ENCODE peak calls at places on chromosomes 12 and 14, in five cellular contexts. One of them, this sample, is unnamed.

GRCh38 chr14:70721542-70721941 is 79.8 kb downstream of the TTC9 start:
- DNase-seq in transverse colon: no peak
- DNase-seq in spleen: no peak
- DNase-seq in stomach: no peak
- DNase-seq in neural progenitor cell: no peak
- DNase-seq in this sample: no peak

GRCh38 chr12:52380271-52380694 is 5.2 kb downstream of the KRT84 start:
- DNase-seq in stomach: peak; percentile 57
- DNase-seq in spleen: no peak
- DNase-seq in transverse colon: peak; percentile 44
- DNase-seq in neural progenitor cell: peak; percentile 59
- DNase-seq in this sample: no peak

GRCh38 chr12:29807125-29807524 is 23.4 kb upstream of the TMTC1 start:
- DNase-seq in stomach: no peak
- DNase-seq in transverse colon: no peak
- DNase-seq in spleen: no peak
- DNase-seq in neural progenitor cell: no peak
- DNase-seq in this sample: no peak

GRCh38 chr14:94334837-94335236 is 11.7 kb upstream of the SERPINA6 start:
- DNase-seq in neural progenitor cell: no peak
- DNase-seq in stomach: no peak
- DNase-seq in transverse colon: no peak
- DNase-seq in spleen: no peak
- DNase-seq in this sample: no peak

GRCh38 chr12:116564080-116564479 is 4.9 kb downstream of the MAP1LC3B2 start:
- DNase-seq in stomach: no peak
- DNase-seq in spleen: no peak
- DNase-seq in neural progenitor cell: no peak
- DNase-seq in transverse colon: no peak
- DNase-seq in this sample: no peak

GRCh38 chr12:10143205-10143604 is 13.2 kb upstream of the CLEC7A start:
- DNase-seq in spleen: no peak
- DNase-seq in transverse colon: no peak
- DNase-seq in stomach: no peak
- DNase-seq in neural progenitor cell: no peak
- DNase-seq in this sample: peak; percentile 73

GRCh38 chr12:62562892-62563291 is 96.3 kb downstream of the MON2 start:
- DNase-seq in spleen: no peak
- DNase-seq in neural progenitor cell: no peak
- DNase-seq in stomach: no peak
- DNase-seq in transverse colon: no peak
- DNase-seq in this sample: no peak

GRCh38 chr12:27260746-27261145 is 16.7 kb downstream of the STK38L start:
- DNase-seq in spleen: no peak
- DNase-seq in transverse colon: no peak
- DNase-seq in stomach: no peak
- DNase-seq in neural progenitor cell: no peak
- DNase-seq in this sample: no peak

GRCh38 chr14:53670701-53671100 is 285.9 kb downstream of the BMP4 start:
- DNase-seq in stomach: no peak
- DNase-seq in transverse colon: no peak
- DNase-seq in spleen: no peak
- DNase-seq in neural progenitor cell: no peak
- DNase-seq in this sample: no peak

GRCh38 chr12:93022603-93023340 is 93.7 kb upstream of the EEA1 start:
- DNase-seq in spleen: no peak
- DNase-seq in stomach: no peak
- DNase-seq in neural progenitor cell: no peak
- DNase-seq in transverse colon: no peak
- DNase-seq in this sample: no peak

GRCh38 chr14:53696217-53696965 is 260.2 kb downstream of the BMP4 start:
- DNase-seq in stomach: no peak
- DNase-seq in transverse colon: no peak
- DNase-seq in neural progenitor cell: no peak
- DNase-seq in spleen: no peak
- DNase-seq in this sample: no peak

GRCh38 chr12:49911213-49911605 is 7.5 kb upstream of the FAIM2 start:
- DNase-seq in neural progenitor cell: no peak
- DNase-seq in transverse colon: no peak
- DNase-seq in stomach: no peak
- DNase-seq in spleen: peak; percentile 7
- DNase-seq in this sample: no peak

GRCh38 chr14:38553586-38553985 is 297.7 kb upstream of the CLEC14A start:
- DNase-seq in stomach: no peak
- DNase-seq in neural progenitor cell: no peak
- DNase-seq in spleen: no peak
- DNase-seq in transverse colon: no peak
- DNase-seq in this sample: no peak

GRCh38 chr12:56601503-56601902 is 28.6 kb downstream of the BAZ2A start:
- DNase-seq in spleen: no peak
- DNase-seq in stomach: no peak
- DNase-seq in transverse colon: peak; percentile 13
- DNase-seq in neural progenitor cell: no peak
- DNase-seq in this sample: no peak

GRCh38 chr14:88556581-88556980 is 1.8 kb upstream of the PTPN21 start:
- DNase-seq in neural progenitor cell: no peak
- DNase-seq in spleen: no peak
- DNase-seq in transverse colon: no peak
- DNase-seq in stomach: no peak
- DNase-seq in this sample: no peak

GRCh38 chr12:2256453-2256852 is 203.7 kb downstream of the CACNA1C start:
- DNase-seq in stomach: no peak
- DNase-seq in neural progenitor cell: no peak
- DNase-seq in transverse colon: no peak
- DNase-seq in spleen: no peak
- DNase-seq in this sample: no peak

GRCh38 chr14:47438650-47439140 is 236.7 kb downstream of the MDGA2 start:
- DNase-seq in spleen: no peak
- DNase-seq in stomach: no peak
- DNase-seq in transverse colon: no peak
- DNase-seq in neural progenitor cell: no peak
- DNase-seq in this sample: no peak

GRCh38 chr14:92339426-92339825 is 16.5 kb downstream of the SLC24A4 start:
- DNase-seq in neural progenitor cell: no peak
- DNase-seq in transverse colon: no peak
- DNase-seq in spleen: no peak
- DNase-seq in stomach: no peak
- DNase-seq in this sample: no peak

GRCh38 chr12:8038659-8039114 is 6.2 kb downstream of the FOXJ2 start:
- DNase-seq in stomach: peak; percentile 84
- DNase-seq in transverse colon: peak; percentile 40
- DNase-seq in neural progenitor cell: peak; percentile 73
- DNase-seq in spleen: no peak
- DNase-seq in this sample: no peak

GRCh38 chr14:30108975-30109700 is 181.5 kb upstream of the PRKD1 start:
- DNase-seq in neural progenitor cell: no peak
- DNase-seq in transverse colon: no peak
- DNase-seq in spleen: no peak
- DNase-seq in stomach: no peak
- DNase-seq in this sample: no peak
- H3K9me3 ChIP-seq in neural progenitor cell: no peaks in the 10 kb centered on the region
- H3K9me3 ChIP-seq in transverse colon: no peaks in the 10 kb centered on the region
- H3K9me3 ChIP-seq in spleen: no peaks in the 10 kb centered on the region
- H3K9me3 ChIP-seq in stomach: no peaks in the 10 kb centered on the region
- H3K9me3 ChIP-seq in this sample: no peaks in the 10 kb centered on the region

GRCh38 chr12:5047094-5047493 is 3.4 kb downstream of the KCNA5 start:
- DNase-seq in transverse colon: no peak
- DNase-seq in stomach: no peak
- DNase-seq in spleen: no peak
- DNase-seq in neural progenitor cell: peak; percentile 70
- DNase-seq in this sample: no peak

GRCh38 chr12:5047729-5048128 is 4.0 kb downstream of the KCNA5 start:
- DNase-seq in transverse colon: no peak
- DNase-seq in neural progenitor cell: no peak
- DNase-seq in stomach: no peak
- DNase-seq in spleen: no peak
- DNase-seq in this sample: no peak

GRCh38 chr12:5044420-5045295 is 979 bp downstream of the KCNA5 start:
- DNase-seq in stomach: no peak
- DNase-seq in transverse colon: no peak
- DNase-seq in spleen: no peak
- DNase-seq in neural progenitor cell: no peak
- DNase-seq in this sample: no peak

GRCh38 chr12:5040368-5040767 is 3.3 kb upstream of the KCNA5 start:
- DNase-seq in stomach: no peak
- DNase-seq in neural progenitor cell: no peak
- DNase-seq in spleen: no peak
- DNase-seq in transverse colon: no peak
- DNase-seq in this sample: no peak

DNA sequence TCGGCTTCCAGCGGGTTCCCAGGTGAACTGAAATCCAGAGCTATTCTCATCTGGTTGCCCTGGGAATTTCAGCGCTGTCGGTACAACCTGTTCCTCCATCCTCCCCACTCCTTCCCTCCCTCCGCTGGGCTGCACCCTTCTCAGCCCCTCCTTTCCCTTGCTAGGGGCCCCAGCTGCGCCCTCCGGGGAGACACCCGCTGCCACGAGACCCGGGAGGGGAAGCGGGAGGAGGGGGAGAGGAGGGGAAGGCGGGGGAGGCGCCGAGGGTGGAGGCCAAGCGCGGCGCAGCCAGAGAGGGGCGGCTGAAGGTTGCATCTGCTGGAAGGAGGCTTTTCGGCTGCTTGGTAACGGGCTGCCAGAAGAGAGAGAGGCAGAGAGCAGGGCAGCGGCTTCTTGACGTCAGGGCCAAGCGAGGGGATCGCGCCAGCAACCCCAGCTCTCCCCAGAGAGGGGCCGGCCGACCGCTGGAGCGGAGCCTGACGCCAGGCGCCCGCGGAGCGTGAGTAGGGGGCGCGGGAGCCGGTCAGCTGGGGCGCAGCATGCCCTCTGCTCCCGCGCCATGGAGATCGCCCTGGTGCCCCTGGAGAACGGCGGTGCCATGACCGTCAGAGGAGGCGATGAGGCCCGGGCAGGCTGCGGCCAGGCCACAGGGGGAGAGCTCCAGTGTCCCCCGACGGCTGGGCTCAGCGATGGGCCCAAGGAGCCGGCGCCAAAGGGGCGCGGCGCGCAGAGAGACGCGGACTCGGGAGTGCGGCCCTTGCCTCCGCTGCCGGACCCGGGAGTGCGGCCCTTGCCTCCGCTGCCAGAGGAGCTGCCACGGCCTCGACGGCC is at the start of gene KCNA5:
- DNase-seq in neural progenitor cell: peak; percentile 79
- DNase-seq in spleen: peak; percentile 79
- DNase-seq in transverse colon: no peak
- DNase-seq in stomach: no peak
- DNase-seq in this sample: no peak
- H3K4me3 ChIP-seq in neural progenitor cell: peak within 1 kb of the TSS; percentile 50
- H3K4me3 ChIP-seq in spleen: peak within 1 kb of the TSS; percentile 26
- H3K4me3 ChIP-seq in transverse colon: no peak within 1 kb of the TSS
- H3K4me3 ChIP-seq in stomach: peak within 1 kb of the TSS; percentile 34
- H3K4me3 ChIP-seq in this sample: no peak within 1 kb of the TSS

GRCh38 chr14:97185186-97185585 is 388.0 kb downstream of the VRK1 start:
- DNase-seq in transverse colon: no peak
- DNase-seq in stomach: no peak
- DNase-seq in spleen: no peak
- DNase-seq in neural progenitor cell: peak; percentile 48
- DNase-seq in this sample: no peak
- TF ChIP-seq CTCF in transverse colon: no peak
- TF ChIP-seq CTCF in stomach: no peak
- TF ChIP-seq CTCF in spleen: no peak
- TF ChIP-seq CTCF in neural progenitor cell: peak; percentile 62
- TF ChIP-seq CTCF in this sample: peak; percentile 20

GRCh38 chr14:105929327-105930081 is 403.1 kb downstream of the TMEM121 start:
- DNase-seq in stomach: no peak
- DNase-seq in neural progenitor cell: no peak
- DNase-seq in transverse colon: no peak
- DNase-seq in spleen: peak; percentile 75
- DNase-seq in this sample: no peak

GRCh38 chr14:105930572-105930971 is 404.2 kb downstream of the TMEM121 start:
- DNase-seq in stomach: no peak
- DNase-seq in transverse colon: no peak
- DNase-seq in neural progenitor cell: no peak
- DNase-seq in spleen: peak; percentile 49
- DNase-seq in this sample: no peak

GRCh38 chr14:105935384-105935783 is 409.0 kb downstream of the TMEM121 start:
- DNase-seq in spleen: no peak
- DNase-seq in transverse colon: no peak
- DNase-seq in neural progenitor cell: no peak
- DNase-seq in stomach: no peak
- DNase-seq in this sample: no peak

GRCh38 chr14:105933238-105933637 is 406.9 kb downstream of the TMEM121 start:
- DNase-seq in neural progenitor cell: no peak
- DNase-seq in spleen: no peak
- DNase-seq in transverse colon: no peak
- DNase-seq in stomach: peak; percentile 20
- DNase-seq in this sample: no peak

DNA sequence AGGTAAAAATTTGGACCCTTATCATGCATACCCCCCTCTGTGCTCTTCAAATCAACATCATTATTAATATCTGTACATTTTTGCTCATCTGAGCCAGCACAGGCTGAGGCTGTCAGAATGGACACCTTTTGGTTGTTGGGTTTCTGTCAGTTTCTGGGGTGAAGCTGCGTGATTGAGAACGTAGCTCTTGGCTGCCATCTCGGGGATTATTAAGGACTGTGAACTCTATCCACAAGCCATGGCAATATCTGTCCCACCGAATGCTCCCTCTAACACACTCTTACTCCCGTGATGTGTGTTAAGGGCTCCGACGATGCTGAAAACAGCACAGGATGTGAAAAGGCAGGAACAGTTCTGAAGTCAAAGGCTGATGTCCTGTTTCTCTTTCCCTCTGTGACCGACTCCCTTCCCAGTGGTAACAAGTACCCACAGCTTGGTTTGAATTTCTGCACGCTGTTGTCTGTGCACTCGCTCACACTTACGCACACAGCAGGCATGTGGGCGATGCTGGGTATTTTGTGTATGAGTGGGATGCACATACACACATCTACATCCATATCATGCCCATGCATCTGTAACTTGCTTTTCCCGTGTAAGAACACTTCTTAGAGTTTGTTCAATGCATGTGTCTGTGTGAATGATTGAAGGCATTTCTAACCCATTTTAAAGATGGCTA is 405.6 kb downstream of the TMEM121 start:
- DNase-seq in spleen: no peak
- DNase-seq in neural progenitor cell: no peak
- DNase-seq in stomach: peak; percentile 9
- DNase-seq in transverse colon: no peak
- DNase-seq in this sample: no peak
- H3K9me3 ChIP-seq in spleen: no peaks in the 10 kb centered on the region
- H3K9me3 ChIP-seq in neural progenitor cell: peaks cover 17% of the 10 kb centered on the region
- H3K9me3 ChIP-seq in stomach: peaks cover 20% of the 10 kb centered on the region
- H3K9me3 ChIP-seq in transverse colon: no peaks in the 10 kb centered on the region
- H3K9me3 ChIP-seq in this sample: no peaks in the 10 kb centered on the region

DNA sequence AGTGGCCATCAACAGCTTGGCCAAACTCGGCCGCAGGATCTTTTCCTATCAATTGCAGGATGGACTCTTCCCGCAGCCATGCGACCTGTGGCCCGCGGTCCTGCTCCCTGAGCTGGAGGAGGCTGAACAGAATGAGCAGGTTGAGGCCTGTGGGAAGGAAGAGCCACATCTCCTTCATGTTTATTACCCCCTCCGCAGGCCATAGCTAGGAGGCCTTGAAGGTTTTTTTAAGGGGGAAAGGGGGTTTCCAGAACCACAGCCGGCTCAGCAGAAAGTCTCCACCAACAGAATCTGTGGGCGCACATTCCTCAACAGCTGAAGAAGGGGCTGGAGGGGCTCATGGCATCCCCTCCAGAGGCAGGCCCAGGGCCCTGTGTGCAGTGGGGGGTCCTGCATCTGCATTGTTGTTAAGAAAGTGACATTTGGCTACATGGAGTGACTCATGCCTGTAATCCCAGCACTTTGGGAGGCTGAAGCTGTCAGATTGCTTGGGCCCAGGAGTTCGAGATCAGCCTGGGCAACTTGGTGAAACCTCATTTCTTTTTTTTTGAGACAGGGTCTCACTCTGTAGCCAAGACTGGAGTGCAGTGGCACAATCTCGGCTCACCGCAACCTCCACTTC is 25.2 kb upstream of the PPP1R13B start:
- DNase-seq in spleen: no peak
- DNase-seq in neural progenitor cell: peak; percentile 40
- DNase-seq in transverse colon: no peak
- DNase-seq in stomach: no peak
- DNase-seq in this sample: no peak
- H3K4me3 ChIP-seq in spleen: peak overlapping the region; percentile 42
- H3K4me3 ChIP-seq in neural progenitor cell: peak overlapping the region; percentile 42
- H3K4me3 ChIP-seq in transverse colon: peak overlapping the region; percentile 26
- H3K4me3 ChIP-seq in stomach: peak overlapping the region; percentile 48
- H3K4me3 ChIP-seq in this sample: peak overlapping the region; percentile 62

This sample was measured in MM.1S.